ENCODE peak calls at places on chromosomes 3 and 15, in ten cellular contexts. Y is DMS 273 treated with DMSO at 0.1 percent for 48 hours, T is nephron progenitor cell, S is fibroblast of mammary gland, V is body of pancreas, Q is fibroblast of lung, Z is AG08395, J is left ventricle myocardium superior, X is GM19239, W is mucosa of gallbladder. R is an unnamed sample.

GRCh38 chr3:196517919-196518318 is 2.8 kb upstream of the SMCO1 start:
- DNase-seq in T (no peak), Z (no peak), X (no peak), Y (peak; percentile 37), S (no peak), J (no peak), Q (no peak), W (no peak), V (peak; percentile 3), R (peak; percentile 74)

GRCh38 chr3:63955036-63955650 is 43.0 kb upstream of the SCAANT1 start:
- DNase-seq in Y (no peak), X (no peak), J (no peak), Z (no peak), W (no peak), T (no peak), S (no peak), Q (no peak), V (no peak), R (no peak)

GRCh38 chr3:3745693-3746092 is 53.5 kb upstream of the LRRN1 start:
- DNase-seq in S (no peak), Z (no peak), Q (no peak), V (no peak), Y (no peak), T (no peak), W (no peak), J (no peak), X (no peak), R (no peak)

GRCh38 chr3:194953291-194953690 is 267.6 kb downstream of the FAM43A start:
- DNase-seq in J (no peak), Z (no peak), W (no peak), S (no peak), T (no peak), Q (no peak), X (no peak), V (no peak), Y (no peak), R (no peak)

GRCh38 chr3:36911990-36912804 is 32.7 kb downstream of the TRANK1 start:
- DNase-seq in S (peak; percentile 88), V (peak; percentile 20), Q (peak; percentile 88), J (no peak), Y (peak; percentile 4), W (no peak), X (peak; percentile 67), T (no peak), Z (peak; percentile 41), R (peak; percentile 81)

GRCh38 chr15:74399511-74400312 is 32.3 kb upstream of the CYP11A1 start:
- DNase-seq in J (no peak), W (no peak), X (no peak), Q (peak; percentile 91), Y (no peak), V (no peak), S (peak; percentile 89), T (no peak), Z (peak; percentile 45), R (no peak)

GRCh38 chr15:40483919-40484318 is 13.1 kb downstream of the CHST14 start:
- DNase-seq in J (no peak), Z (no peak), V (no peak), Y (no peak), S (no peak), X (no peak), W (no peak), Q (no peak), T (no peak), R (no peak)

GRCh38 chr3:71955549-71956373 is 170.8 kb upstream of the PROK2 start:
- DNase-seq in W (peak; percentile 76), Z (peak; percentile 86), X (no peak), V (peak; percentile 80), T (peak; percentile 61), Q (peak; percentile 74), J (peak; percentile 69), Y (peak; percentile 8), S (peak; percentile 93), R (peak; percentile 78)

GRCh38 chr3:48716508-48716981 is 476 bp downstream of the IP6K2 start:
- DNase-seq in X (no peak), Z (no peak), V (no peak), Q (peak; percentile 4), W (no peak), Y (no peak), T (peak; percentile 21), S (no peak), J (no peak), R (no peak)

GRCh38 chr3:138227650-138228049 is 40.5 kb downstream of the ARMC8 start:
- DNase-seq in V (no peak), S (peak; percentile 73), T (no peak), J (no peak), X (no peak), Z (peak; percentile 5), Y (no peak), Q (peak; percentile 78), W (no peak), R (no peak)

GRCh38 chr15:90165659-90166489 is 35.3 kb upstream of the SEMA4B start:
- DNase-seq in J (peak; percentile 49), W (peak; percentile 89), Z (peak; percentile 94), S (peak; percentile 99), V (peak; percentile 88), Y (peak; percentile 17), X (no peak), T (peak; percentile 49), Q (peak; percentile 99), R (peak; percentile 99)

GRCh38 chr3:49017646-49017977 is 768 bp downstream of the DALRD3 start:
- DNase-seq in T (no peak), V (peak; percentile 17), X (no peak), Q (no peak), S (no peak), Y (no peak), J (no peak), W (no peak), Z (no peak), R (peak; percentile 37)

GRCh38 chr3:184428561-184429175 is 48.8 kb downstream of the CHRD start:
- DNase-seq in S (no peak), T (no peak), Z (peak; percentile 76), J (no peak), Y (no peak), Q (peak; percentile 93), V (no peak), W (no peak), X (no peak), R (no peak)

GRCh38 chr3:65995030-65995429 is 43.7 kb downstream of the MAGI1 start:
- DNase-seq in Y (no peak), S (peak; percentile 87), T (no peak), Q (peak; percentile 54), W (no peak), J (no peak), X (no peak), V (no peak), Z (peak; percentile 67), R (peak; percentile 81)

GRCh38 chr3:112769624-112770023 is 77.0 kb downstream of the CD200R1L start:
- DNase-seq in S (peak; percentile 61), V (no peak), Z (peak; percentile 25), T (no peak), X (no peak), J (no peak), Q (peak; percentile 69), Y (no peak), W (no peak), R (no peak)

GRCh38 chr3:121660356-121661171 is at the start of gene HCLS1:
- DNase-seq in V (peak; percentile 63), X (peak; percentile 63), Y (no peak), J (peak; percentile 42), T (no peak), Z (no peak), S (peak; percentile 18), W (peak; percentile 41), Q (no peak), R (no peak)

GRCh38 chr3:173371848-173372487 is 25.6 kb upstream of the NLGN1 start:
- DNase-seq in Z (peak; percentile 60), Q (peak; percentile 30), V (peak; percentile 17), Y (no peak), S (peak; percentile 48), J (no peak), T (peak; percentile 27), X (no peak), W (peak; percentile 28), R (peak; percentile 58)